ENCODE peak calls at places on chromosomes 4 and X, in seven cellular contexts. I is hepatocyte, D is MM.1S, X is neural progenitor cell, H is PC-3, O is HCT116, U is GM23248. Y is an unnamed sample.
A peak's percentile ranks its signal among the peaks of the same experiment; 100 is the strongest.

GRCh38 chr4:71765349-71765748 is 18.5 kb downstream of the GC start:
- DNase-seq in I (no peak), D (no peak), X (no peak), H (no peak), O (no peak), U (peak; percentile 23), Y (no peak)

GRCh38 chr4:83631066-83631465 is 95.2 kb downstream of the GPAT3 start:
- DNase-seq in I (peak; percentile 48), D (no peak), X (no peak), H (no peak), O (no peak), U (peak; percentile 29), Y (no peak)

GRCh38 chr4:151690164-151690856 is 70.5 kb downstream of the GATB start:
- DNase-seq in I (peak; percentile 32), D (no peak), X (peak; percentile 37), H (peak; percentile 47), O (no peak), U (peak; percentile 77), Y (no peak)

GRCh38 chrX:107683124-107683895 is 55.0 kb downstream of the PRPS1 start:
- DNase-seq in I (peak; percentile 61), D (no peak), X (no peak), H (no peak), O (no peak), U (peak; percentile 17), Y (no peak)

GRCh38 chrX:1075156-1075555 is 137.3 kb downstream of the CRLF2 start:
- DNase-seq in I (no peak), D (no peak), X (no peak), H (no peak), O (no peak), U (no peak), Y (no peak)

GRCh38 chrX:16348286-16348685 is 181.0 kb downstream of the MAGEB17 start:
- DNase-seq in I (no peak), D (no peak), X (no peak), H (no peak), O (no peak), U (no peak), Y (no peak)

GRCh38 chr4:7703669-7704068 is 236.0 kb downstream of the AFAP1 start:
- DNase-seq in I (no peak), D (peak; percentile 38), X (no peak), H (peak; percentile 42), O (no peak), U (no peak), Y (no peak)

GRCh38 chrX:101415180-101416130 is 7.4 kb downstream of the HNRNPH2 start:
- DNase-seq in I (peak; percentile 73), D (peak; percentile 69), X (peak; percentile 67), H (peak; percentile 69), O (no peak), U (peak; percentile 66), Y (peak; percentile 64)

GRCh38 chr4:140811429-140811828 is 55.2 kb upstream of the TBC1D9 start:
- DNase-seq in I (no peak), D (no peak), X (no peak), H (no peak), O (no peak), U (no peak), Y (no peak)

GRCh38 chrX:38806054-38806389 is 4.8 kb downstream of the MID1IP1 start:
- DNase-seq in I (no peak), D (no peak), X (no peak), H (no peak), O (no peak), U (peak; percentile 80), Y (peak; percentile 67)

GRCh38 chr4:56272003-56272402 is 115.3 kb downstream of the AASDH start:
- DNase-seq in I (no peak), D (no peak), X (no peak), H (no peak), O (no peak), U (no peak), Y (no peak)

GRCh38 chr4:109548655-109549054 is 11.4 kb upstream of the MCUB start:
- DNase-seq in I (peak; percentile 35), D (no peak), X (no peak), H (peak; percentile 76), O (no peak), U (peak; percentile 84), Y (no peak)

GRCh38 chr4:148116264-148116663 is 325.9 kb downstream of the NR3C2 start:
- DNase-seq in I (peak; percentile 74), D (no peak), X (no peak), H (peak; percentile 37), O (no peak), U (peak; percentile 50), Y (no peak)

GRCh38 chrX:47573334-47574095 is 8.7 kb upstream of the TIMP1 start:
- DNase-seq in I (peak; percentile 61), D (no peak), X (peak; percentile 84), H (peak; percentile 66), O (no peak), U (peak; percentile 66), Y (no peak)

GRCh38 chrX:133980406-133980805 is 5.0 kb downstream of the GPC3 start:
- DNase-seq in I (no peak), D (no peak), X (no peak), H (no peak), O (no peak), U (peak; percentile 5), Y (no peak)

GRCh38 chr4:1226598-1226997 is 22.3 kb downstream of the CTBP1 start:
- DNase-seq in I (no peak), D (no peak), X (no peak), H (no peak), O (no peak), U (no peak), Y (no peak)

GRCh38 chr4:98352940-98353339 is 91.8 kb downstream of the RAP1GDS1 start:
- DNase-seq in I (no peak), D (no peak), X (no peak), H (no peak), O (no peak), U (no peak), Y (no peak)

GRCh38 chr4:20359692-20360091 is 108.0 kb downstream of the SLIT2 start:
- DNase-seq in I (no peak), D (no peak), X (no peak), H (no peak), O (no peak), U (no peak), Y (peak; percentile 58)

GRCh38 chrX:133337250-133337649 is 78.0 kb downstream of the GPC4 start:
- DNase-seq in I (no peak), D (no peak), X (no peak), H (peak; percentile 40), O (no peak), U (no peak), Y (no peak)

GRCh38 chrX:13690836-13691235 is 1.9 kb downstream of the RAB9A start:
- DNase-seq in I (no peak), D (no peak), X (no peak), H (peak; percentile 42), O (no peak), U (peak; percentile 15), Y (peak; percentile 21)

GRCh38 chr4:120056249-120056648 is 10.4 kb downstream of the MAD2L1 start:
- DNase-seq in I (peak; percentile 10), D (peak; percentile 28), X (no peak), H (peak; percentile 35), O (no peak), U (peak; percentile 70), Y (no peak)

GRCh38 chrX:46444011-46444410 is 101.2 kb downstream of the ZNF674 start:
- DNase-seq in I (peak; percentile 46), D (no peak), X (no peak), H (peak; percentile 85), O (peak; percentile 74), U (peak; percentile 86), Y (no peak)

GRCh38 chr4:158446106-158446505 is 75.6 kb upstream of the RXFP1 start:
- DNase-seq in I (no peak), D (no peak), X (no peak), H (peak; percentile 15), O (no peak), U (peak; percentile 85), Y (no peak)

GRCh38 chr4:113732-114131 is 10.6 kb upstream of the ZNF718 start:
- DNase-seq in I (peak; percentile 0), D (no peak), X (no peak), H (no peak), O (no peak), U (no peak), Y (no peak)

GRCh38 chr4:140069068-140069467 is 84.9 kb downstream of the MAML3 start:
- DNase-seq in I (no peak), D (no peak), X (no peak), H (peak; percentile 12), O (no peak), U (peak; percentile 84), Y (no peak)

GRCh38 chrX:28225508-28225907 is 244.3 kb upstream of the DCAF8L1 start:
- DNase-seq in I (peak; percentile 5), D (no peak), X (no peak), H (peak; percentile 20), O (peak; percentile 0), U (no peak), Y (no peak)

DNA sequence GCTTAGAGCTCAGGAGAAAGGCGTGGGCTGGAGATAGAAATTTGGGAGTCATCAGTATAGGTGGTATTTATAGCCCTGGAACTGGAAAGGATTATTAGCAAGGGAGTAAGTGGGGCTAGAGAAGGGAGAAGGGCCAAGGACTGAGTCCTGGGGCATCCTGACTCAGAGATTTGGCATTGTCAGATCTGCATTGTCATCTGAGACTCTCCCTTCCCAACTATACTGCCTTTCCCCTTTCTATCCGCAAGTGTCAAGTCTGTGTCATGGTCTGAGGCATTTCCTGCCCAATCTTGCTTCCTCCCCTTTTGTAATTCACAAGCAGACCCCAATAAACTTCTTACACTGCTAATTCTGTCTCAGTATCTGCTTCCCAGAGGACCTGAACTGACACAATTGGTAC is 24.4 kb upstream of the SLC25A43 start:
- DNase-seq in I (no peak), D (no peak), X (no peak), H (peak; percentile 77), O (no peak), U (peak; percentile 72), Y (no peak)
- H3K27ac ChIP-seq in I (no peak overlapping the region), D (no peak overlapping the region), X (no peak overlapping the region), H (peak overlapping the region; percentile 43), O (no peak overlapping the region), U (peak overlapping the region; percentile 87), Y (no peak overlapping the region)

GRCh38 chr4:87465739-87466366 is 43.5 kb downstream of the NUDT9 start:
- DNase-seq in I (peak; percentile 55), D (peak; percentile 48), X (peak; percentile 47), H (peak; percentile 64), O (peak; percentile 38), U (peak; percentile 70), Y (peak; percentile 62)
- TF ChIP-seq EZH2phosphoT487 in I (no peak), D (no peak), X (no peak), H (no peak), O (no peak), U (no peak), Y (no peak)

DNA sequence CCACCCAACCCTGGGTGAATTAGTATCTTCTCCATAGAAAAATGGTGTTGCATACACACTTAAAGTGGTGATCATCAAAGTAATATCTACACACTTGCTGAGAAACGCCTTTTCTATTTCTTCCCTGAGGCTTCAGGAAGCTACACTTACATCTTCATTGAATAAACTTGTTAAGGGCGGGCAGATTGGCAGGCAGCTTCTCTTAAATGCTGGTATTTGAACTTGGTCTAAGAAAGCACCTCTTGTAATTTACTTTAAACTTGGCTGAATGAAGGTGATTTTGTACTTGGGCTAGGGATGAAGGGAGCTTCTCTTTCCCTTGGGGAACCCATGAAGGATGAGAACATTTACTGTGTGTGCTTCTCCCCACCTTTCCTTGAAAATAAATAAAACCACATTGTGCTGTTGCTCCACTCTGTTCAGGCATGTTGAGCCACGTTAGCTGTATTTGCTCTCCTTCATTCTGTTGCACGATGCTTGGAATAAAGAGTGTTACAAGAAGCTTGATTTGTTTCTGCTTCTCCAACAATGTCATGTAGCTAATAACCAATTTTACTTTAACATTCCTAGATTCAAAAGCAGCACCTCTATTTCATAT is 430.1 kb downstream of the ANKRD50 start:
- DNase-seq in I (no peak), D (no peak), X (no peak), H (no peak), O (no peak), U (no peak), Y (no peak)
- H2AFZ ChIP-seq in I (no peak overlapping the region), D (no peak overlapping the region), X (no peak overlapping the region), H (no peak overlapping the region), O (no peak overlapping the region), U (peak overlapping the region; percentile 33), Y (no peak overlapping the region)

GRCh38 chr4:3121110-3121509 is 46.6 kb downstream of the HTT start:
- DNase-seq in I (no peak), D (no peak), X (no peak), H (no peak), O (no peak), U (no peak), Y (no peak)
- H3K27ac ChIP-seq in I (peak overlapping the region; percentile 86), D (no peak overlapping the region), X (no peak overlapping the region), H (no peak overlapping the region), O (no peak overlapping the region), U (no peak overlapping the region), Y (no peak overlapping the region)